ENCODE peak calls at places on chromosomes 4 and X, in ten cellular contexts. One of them, this sample, is unnamed.

GRCh38 chr4:1459664-1460511 is 53.6 kb upstream of the NKX1-1 start:
- DNase-seq in stimulated activated CD4-positive, alpha-beta T cell treated with anti-CD3 and anti-CD28 coated beads, Interleukin-2, amount 100 ng/mL, for 48 hours: no peak
- DNase-seq in memory B cell: no peak
- DNase-seq in activated CD8-positive, alpha-beta T cell treated with anti-CD3 and anti-CD28 coated beads for 36 hours: no peak
- DNase-seq in endodermal cell: peak
- DNase-seq in lung: no peak
- DNase-seq in GM23248: no peak
- DNase-seq in WTC11: no peak
- DNase-seq in T-cell: no peak
- DNase-seq in activated T-cell treated with anti-CD3 and anti-CD28 coated beads, Interleukin-2, amount 50 U/mL, for 4 hours: no peak
- DNase-seq in this sample: no peak

GRCh38 chrX:8179653-8180052 is 8.6 kb upstream of the VCX2 start:
- DNase-seq in stimulated activated CD4-positive, alpha-beta T cell treated with anti-CD3 and anti-CD28 coated beads, Interleukin-2, amount 100 ng/mL, for 48 hours: no peak
- DNase-seq in memory B cell: no peak
- DNase-seq in activated CD8-positive, alpha-beta T cell treated with anti-CD3 and anti-CD28 coated beads for 36 hours: no peak
- DNase-seq in endodermal cell: no peak
- DNase-seq in lung: no peak
- DNase-seq in GM23248: no peak
- DNase-seq in WTC11: no peak
- DNase-seq in T-cell: no peak
- DNase-seq in activated T-cell treated with anti-CD3 and anti-CD28 coated beads, Interleukin-2, amount 50 U/mL, for 4 hours: no peak
- DNase-seq in this sample: no peak

GRCh38 chr4:57492479-57492878 is 382.3 kb upstream of the IGFBP7 start:
- DNase-seq in stimulated activated CD4-positive, alpha-beta T cell treated with anti-CD3 and anti-CD28 coated beads, Interleukin-2, amount 100 ng/mL, for 48 hours: no peak
- DNase-seq in memory B cell: no peak
- DNase-seq in activated CD8-positive, alpha-beta T cell treated with anti-CD3 and anti-CD28 coated beads for 36 hours: no peak
- DNase-seq in endodermal cell: no peak
- DNase-seq in lung: no peak
- DNase-seq in GM23248: no peak
- DNase-seq in WTC11: no peak
- DNase-seq in T-cell: no peak
- DNase-seq in activated T-cell treated with anti-CD3 and anti-CD28 coated beads, Interleukin-2, amount 50 U/mL, for 4 hours: no peak
- DNase-seq in this sample: no peak

GRCh38 chrX:9905288-9905687 is 61.9 kb upstream of the CLDN34 start:
- DNase-seq in stimulated activated CD4-positive, alpha-beta T cell treated with anti-CD3 and anti-CD28 coated beads, Interleukin-2, amount 100 ng/mL, for 48 hours: no peak
- DNase-seq in memory B cell: no peak
- DNase-seq in activated CD8-positive, alpha-beta T cell treated with anti-CD3 and anti-CD28 coated beads for 36 hours: no peak
- DNase-seq in endodermal cell: no peak
- DNase-seq in lung: no peak
- DNase-seq in GM23248: peak
- DNase-seq in WTC11: no peak
- DNase-seq in T-cell: no peak
- DNase-seq in activated T-cell treated with anti-CD3 and anti-CD28 coated beads, Interleukin-2, amount 50 U/mL, for 4 hours: no peak
- DNase-seq in this sample: no peak

GRCh38 chr4:156779046-156779445 is 192.6 kb downstream of the PDGFC start:
- DNase-seq in stimulated activated CD4-positive, alpha-beta T cell treated with anti-CD3 and anti-CD28 coated beads, Interleukin-2, amount 100 ng/mL, for 48 hours: no peak
- DNase-seq in memory B cell: no peak
- DNase-seq in activated CD8-positive, alpha-beta T cell treated with anti-CD3 and anti-CD28 coated beads for 36 hours: no peak
- DNase-seq in endodermal cell: no peak
- DNase-seq in lung: no peak
- DNase-seq in GM23248: peak
- DNase-seq in WTC11: no peak
- DNase-seq in T-cell: no peak
- DNase-seq in activated T-cell treated with anti-CD3 and anti-CD28 coated beads, Interleukin-2, amount 50 U/mL, for 4 hours: no peak
- DNase-seq in this sample: no peak

GRCh38 chr4:139188648-139189416 is 11.8 kb upstream of the ELF2 start:
- DNase-seq in stimulated activated CD4-positive, alpha-beta T cell treated with anti-CD3 and anti-CD28 coated beads, Interleukin-2, amount 100 ng/mL, for 48 hours: no peak
- DNase-seq in memory B cell: no peak
- DNase-seq in activated CD8-positive, alpha-beta T cell treated with anti-CD3 and anti-CD28 coated beads for 36 hours: no peak
- DNase-seq in endodermal cell: peak
- DNase-seq in lung: no peak
- DNase-seq in GM23248: no peak
- DNase-seq in WTC11: no peak
- DNase-seq in T-cell: no peak
- DNase-seq in activated T-cell treated with anti-CD3 and anti-CD28 coated beads, Interleukin-2, amount 50 U/mL, for 4 hours: no peak
- DNase-seq in this sample: no peak

GRCh38 chrX:22952011-22952410 is 47.7 kb upstream of the DDX53 start:
- DNase-seq in stimulated activated CD4-positive, alpha-beta T cell treated with anti-CD3 and anti-CD28 coated beads, Interleukin-2, amount 100 ng/mL, for 48 hours: no peak
- DNase-seq in memory B cell: no peak
- DNase-seq in activated CD8-positive, alpha-beta T cell treated with anti-CD3 and anti-CD28 coated beads for 36 hours: no peak
- DNase-seq in endodermal cell: peak
- DNase-seq in lung: no peak
- DNase-seq in GM23248: no peak
- DNase-seq in WTC11: no peak
- DNase-seq in T-cell: no peak
- DNase-seq in activated T-cell treated with anti-CD3 and anti-CD28 coated beads, Interleukin-2, amount 50 U/mL, for 4 hours: no peak
- DNase-seq in this sample: no peak

GRCh38 chr4:121380448-121381147 is at the start of gene QRFPR:
- DNase-seq in stimulated activated CD4-positive, alpha-beta T cell treated with anti-CD3 and anti-CD28 coated beads, Interleukin-2, amount 100 ng/mL, for 48 hours: peak
- DNase-seq in memory B cell: no peak
- DNase-seq in activated CD8-positive, alpha-beta T cell treated with anti-CD3 and anti-CD28 coated beads for 36 hours: peak
- DNase-seq in endodermal cell: peak
- DNase-seq in lung: no peak
- DNase-seq in GM23248: peak
- DNase-seq in WTC11: peak
- DNase-seq in T-cell: no peak
- DNase-seq in activated T-cell treated with anti-CD3 and anti-CD28 coated beads, Interleukin-2, amount 50 U/mL, for 4 hours: no peak
- DNase-seq in this sample: no peak

GRCh38 chrX:12894074-12894691 is 12.2 kb upstream of the TLR8 start:
- DNase-seq in stimulated activated CD4-positive, alpha-beta T cell treated with anti-CD3 and anti-CD28 coated beads, Interleukin-2, amount 100 ng/mL, for 48 hours: peak
- DNase-seq in memory B cell: peak
- DNase-seq in activated CD8-positive, alpha-beta T cell treated with anti-CD3 and anti-CD28 coated beads for 36 hours: peak
- DNase-seq in endodermal cell: no peak
- DNase-seq in lung: no peak
- DNase-seq in GM23248: peak
- DNase-seq in WTC11: peak
- DNase-seq in T-cell: peak
- DNase-seq in activated T-cell treated with anti-CD3 and anti-CD28 coated beads, Interleukin-2, amount 50 U/mL, for 4 hours: peak
- DNase-seq in this sample: no peak

GRCh38 chrX:140273921-140274320 is 230.9 kb downstream of the SOX3 start:
- DNase-seq in stimulated activated CD4-positive, alpha-beta T cell treated with anti-CD3 and anti-CD28 coated beads, Interleukin-2, amount 100 ng/mL, for 48 hours: no peak
- DNase-seq in memory B cell: no peak
- DNase-seq in activated CD8-positive, alpha-beta T cell treated with anti-CD3 and anti-CD28 coated beads for 36 hours: no peak
- DNase-seq in endodermal cell: no peak
- DNase-seq in lung: no peak
- DNase-seq in GM23248: no peak
- DNase-seq in WTC11: no peak
- DNase-seq in T-cell: no peak
- DNase-seq in activated T-cell treated with anti-CD3 and anti-CD28 coated beads, Interleukin-2, amount 50 U/mL, for 4 hours: no peak
- DNase-seq in this sample: no peak

GRCh38 chr4:20565075-20565721 is 135.1 kb upstream of the PACRGL start:
- DNase-seq in stimulated activated CD4-positive, alpha-beta T cell treated with anti-CD3 and anti-CD28 coated beads, Interleukin-2, amount 100 ng/mL, for 48 hours: no peak
- DNase-seq in memory B cell: no peak
- DNase-seq in activated CD8-positive, alpha-beta T cell treated with anti-CD3 and anti-CD28 coated beads for 36 hours: no peak
- DNase-seq in endodermal cell: no peak
- DNase-seq in lung: no peak
- DNase-seq in GM23248: no peak
- DNase-seq in WTC11: no peak
- DNase-seq in T-cell: no peak
- DNase-seq in activated T-cell treated with anti-CD3 and anti-CD28 coated beads, Interleukin-2, amount 50 U/mL, for 4 hours: no peak
- DNase-seq in this sample: no peak

GRCh38 chrX:105865709-105866108 is 43.4 kb downstream of the NRK start:
- DNase-seq in stimulated activated CD4-positive, alpha-beta T cell treated with anti-CD3 and anti-CD28 coated beads, Interleukin-2, amount 100 ng/mL, for 48 hours: no peak
- DNase-seq in memory B cell: no peak
- DNase-seq in activated CD8-positive, alpha-beta T cell treated with anti-CD3 and anti-CD28 coated beads for 36 hours: no peak
- DNase-seq in endodermal cell: no peak
- DNase-seq in lung: no peak
- DNase-seq in GM23248: no peak
- DNase-seq in WTC11: no peak
- DNase-seq in T-cell: no peak
- DNase-seq in activated T-cell treated with anti-CD3 and anti-CD28 coated beads, Interleukin-2, amount 50 U/mL, for 4 hours: no peak
- DNase-seq in this sample: no peak

GRCh38 chr4:145278341-145279121 is 98.1 kb upstream of the OTUD4 start:
- DNase-seq in stimulated activated CD4-positive, alpha-beta T cell treated with anti-CD3 and anti-CD28 coated beads, Interleukin-2, amount 100 ng/mL, for 48 hours: no peak
- DNase-seq in memory B cell: no peak
- DNase-seq in activated CD8-positive, alpha-beta T cell treated with anti-CD3 and anti-CD28 coated beads for 36 hours: no peak
- DNase-seq in endodermal cell: no peak
- DNase-seq in lung: no peak
- DNase-seq in GM23248: peak
- DNase-seq in WTC11: no peak
- DNase-seq in T-cell: no peak
- DNase-seq in activated T-cell treated with anti-CD3 and anti-CD28 coated beads, Interleukin-2, amount 50 U/mL, for 4 hours: no peak
- DNase-seq in this sample: no peak

GRCh38 chrX:18702362-18703195 is 4.9 kb upstream of the PPEF1 start:
- DNase-seq in stimulated activated CD4-positive, alpha-beta T cell treated with anti-CD3 and anti-CD28 coated beads, Interleukin-2, amount 100 ng/mL, for 48 hours: no peak
- DNase-seq in memory B cell: no peak
- DNase-seq in activated CD8-positive, alpha-beta T cell treated with anti-CD3 and anti-CD28 coated beads for 36 hours: no peak
- DNase-seq in endodermal cell: no peak
- DNase-seq in lung: no peak
- DNase-seq in GM23248: peak
- DNase-seq in WTC11: no peak
- DNase-seq in T-cell: no peak
- DNase-seq in activated T-cell treated with anti-CD3 and anti-CD28 coated beads, Interleukin-2, amount 50 U/mL, for 4 hours: no peak
- DNase-seq in this sample: no peak

GRCh38 chr4:168589154-168589553 is 92.3 kb downstream of the PALLD start:
- DNase-seq in stimulated activated CD4-positive, alpha-beta T cell treated with anti-CD3 and anti-CD28 coated beads, Interleukin-2, amount 100 ng/mL, for 48 hours: no peak
- DNase-seq in memory B cell: no peak
- DNase-seq in activated CD8-positive, alpha-beta T cell treated with anti-CD3 and anti-CD28 coated beads for 36 hours: no peak
- DNase-seq in endodermal cell: no peak
- DNase-seq in lung: no peak
- DNase-seq in GM23248: peak
- DNase-seq in WTC11: no peak
- DNase-seq in T-cell: no peak
- DNase-seq in activated T-cell treated with anti-CD3 and anti-CD28 coated beads, Interleukin-2, amount 50 U/mL, for 4 hours: no peak
- DNase-seq in this sample: no peak

GRCh38 chr4:185122681-185123345 is 20.3 kb upstream of the SLC25A4 start:
- DNase-seq in stimulated activated CD4-positive, alpha-beta T cell treated with anti-CD3 and anti-CD28 coated beads, Interleukin-2, amount 100 ng/mL, for 48 hours: no peak
- DNase-seq in memory B cell: no peak
- DNase-seq in activated CD8-positive, alpha-beta T cell treated with anti-CD3 and anti-CD28 coated beads for 36 hours: no peak
- DNase-seq in endodermal cell: no peak
- DNase-seq in lung: no peak
- DNase-seq in GM23248: no peak
- DNase-seq in WTC11: no peak
- DNase-seq in T-cell: no peak
- DNase-seq in activated T-cell treated with anti-CD3 and anti-CD28 coated beads, Interleukin-2, amount 50 U/mL, for 4 hours: no peak
- DNase-seq in this sample: no peak

GRCh38 chr4:1512738-1513660 is 106.8 kb upstream of the NKX1-1 start:
- DNase-seq in stimulated activated CD4-positive, alpha-beta T cell treated with anti-CD3 and anti-CD28 coated beads, Interleukin-2, amount 100 ng/mL, for 48 hours: peak
- DNase-seq in memory B cell: peak
- DNase-seq in activated CD8-positive, alpha-beta T cell treated with anti-CD3 and anti-CD28 coated beads for 36 hours: peak
- DNase-seq in endodermal cell: peak
- DNase-seq in lung: no peak
- DNase-seq in GM23248: peak
- DNase-seq in WTC11: peak
- DNase-seq in T-cell: no peak
- DNase-seq in activated T-cell treated with anti-CD3 and anti-CD28 coated beads, Interleukin-2, amount 50 U/mL, for 4 hours: peak
- DNase-seq in this sample: no peak

GRCh38 chr4:119299221-119300071 is 22.5 kb downstream of the FABP2 start:
- DNase-seq in stimulated activated CD4-positive, alpha-beta T cell treated with anti-CD3 and anti-CD28 coated beads, Interleukin-2, amount 100 ng/mL, for 48 hours: no peak
- DNase-seq in memory B cell: peak
- DNase-seq in activated CD8-positive, alpha-beta T cell treated with anti-CD3 and anti-CD28 coated beads for 36 hours: no peak
- DNase-seq in endodermal cell: peak
- DNase-seq in lung: no peak
- DNase-seq in GM23248: peak
- DNase-seq in WTC11: no peak
- DNase-seq in T-cell: no peak
- DNase-seq in activated T-cell treated with anti-CD3 and anti-CD28 coated beads, Interleukin-2, amount 50 U/mL, for 4 hours: no peak
- DNase-seq in this sample: no peak

GRCh38 chr4:125956281-125956680 is 641.5 kb downstream of the FAT4 start:
- DNase-seq in stimulated activated CD4-positive, alpha-beta T cell treated with anti-CD3 and anti-CD28 coated beads, Interleukin-2, amount 100 ng/mL, for 48 hours: no peak
- DNase-seq in memory B cell: no peak
- DNase-seq in activated CD8-positive, alpha-beta T cell treated with anti-CD3 and anti-CD28 coated beads for 36 hours: no peak
- DNase-seq in endodermal cell: no peak
- DNase-seq in lung: no peak
- DNase-seq in GM23248: no peak
- DNase-seq in WTC11: no peak
- DNase-seq in T-cell: no peak
- DNase-seq in activated T-cell treated with anti-CD3 and anti-CD28 coated beads, Interleukin-2, amount 50 U/mL, for 4 hours: no peak
- DNase-seq in this sample: no peak

GRCh38 chr4:180635276-180635675 is 1607.9 kb upstream of the TENM3 start:
- DNase-seq in stimulated activated CD4-positive, alpha-beta T cell treated with anti-CD3 and anti-CD28 coated beads, Interleukin-2, amount 100 ng/mL, for 48 hours: no peak
- DNase-seq in memory B cell: no peak
- DNase-seq in activated CD8-positive, alpha-beta T cell treated with anti-CD3 and anti-CD28 coated beads for 36 hours: no peak
- DNase-seq in endodermal cell: no peak
- DNase-seq in lung: no peak
- DNase-seq in GM23248: no peak
- DNase-seq in WTC11: peak
- DNase-seq in T-cell: no peak
- DNase-seq in activated T-cell treated with anti-CD3 and anti-CD28 coated beads, Interleukin-2, amount 50 U/mL, for 4 hours: no peak
- DNase-seq in this sample: no peak

GRCh38 chrX:68684291-68684918 is 36.9 kb downstream of the STARD8 start:
- DNase-seq in stimulated activated CD4-positive, alpha-beta T cell treated with anti-CD3 and anti-CD28 coated beads, Interleukin-2, amount 100 ng/mL, for 48 hours: no peak
- DNase-seq in memory B cell: no peak
- DNase-seq in activated CD8-positive, alpha-beta T cell treated with anti-CD3 and anti-CD28 coated beads for 36 hours: peak
- DNase-seq in endodermal cell: no peak
- DNase-seq in lung: no peak
- DNase-seq in GM23248: no peak
- DNase-seq in WTC11: peak
- DNase-seq in T-cell: no peak
- DNase-seq in activated T-cell treated with anti-CD3 and anti-CD28 coated beads, Interleukin-2, amount 50 U/mL, for 4 hours: no peak
- DNase-seq in this sample: no peak

GRCh38 chr4:147052361-147052760 is 106.7 kb upstream of the TTC29 start:
- DNase-seq in stimulated activated CD4-positive, alpha-beta T cell treated with anti-CD3 and anti-CD28 coated beads, Interleukin-2, amount 100 ng/mL, for 48 hours: no peak
- DNase-seq in memory B cell: no peak
- DNase-seq in activated CD8-positive, alpha-beta T cell treated with anti-CD3 and anti-CD28 coated beads for 36 hours: no peak
- DNase-seq in endodermal cell: no peak
- DNase-seq in lung: no peak
- DNase-seq in GM23248: no peak
- DNase-seq in WTC11: no peak
- DNase-seq in T-cell: no peak
- DNase-seq in activated T-cell treated with anti-CD3 and anti-CD28 coated beads, Interleukin-2, amount 50 U/mL, for 4 hours: no peak
- DNase-seq in this sample: no peak

GRCh38 chr4:143184217-143184502 is 557 bp upstream of the USP38 start:
- DNase-seq in stimulated activated CD4-positive, alpha-beta T cell treated with anti-CD3 and anti-CD28 coated beads, Interleukin-2, amount 100 ng/mL, for 48 hours: no peak
- DNase-seq in memory B cell: no peak
- DNase-seq in activated CD8-positive, alpha-beta T cell treated with anti-CD3 and anti-CD28 coated beads for 36 hours: no peak
- DNase-seq in endodermal cell: no peak
- DNase-seq in lung: no peak
- DNase-seq in GM23248: no peak
- DNase-seq in WTC11: no peak
- DNase-seq in T-cell: no peak
- DNase-seq in activated T-cell treated with anti-CD3 and anti-CD28 coated beads, Interleukin-2, amount 50 U/mL, for 4 hours: no peak
- DNase-seq in this sample: no peak

GRCh38 chr4:77193511-77194236 is 36.7 kb downstream of the CCNG2 start:
- DNase-seq in stimulated activated CD4-positive, alpha-beta T cell treated with anti-CD3 and anti-CD28 coated beads, Interleukin-2, amount 100 ng/mL, for 48 hours: peak
- DNase-seq in memory B cell: peak
- DNase-seq in activated CD8-positive, alpha-beta T cell treated with anti-CD3 and anti-CD28 coated beads for 36 hours: peak
- DNase-seq in endodermal cell: peak
- DNase-seq in lung: peak
- DNase-seq in GM23248: no peak
- DNase-seq in WTC11: peak
- DNase-seq in T-cell: peak
- DNase-seq in activated T-cell treated with anti-CD3 and anti-CD28 coated beads, Interleukin-2, amount 50 U/mL, for 4 hours: peak
- DNase-seq in this sample: peak

GRCh38 chr4:8113611-8114343 is 44.8 kb downstream of the ABLIM2 start:
- DNase-seq in stimulated activated CD4-positive, alpha-beta T cell treated with anti-CD3 and anti-CD28 coated beads, Interleukin-2, amount 100 ng/mL, for 48 hours: no peak
- DNase-seq in memory B cell: no peak
- DNase-seq in activated CD8-positive, alpha-beta T cell treated with anti-CD3 and anti-CD28 coated beads for 36 hours: no peak
- DNase-seq in endodermal cell: no peak
- DNase-seq in lung: no peak
- DNase-seq in GM23248: no peak
- DNase-seq in WTC11: no peak
- DNase-seq in T-cell: no peak
- DNase-seq in activated T-cell treated with anti-CD3 and anti-CD28 coated beads, Interleukin-2, amount 50 U/mL, for 4 hours: no peak
- DNase-seq in this sample: no peak

GRCh38 chr4:138348055-138348454 is 105.9 kb upstream of the SLC7A11 start:
- DNase-seq in stimulated activated CD4-positive, alpha-beta T cell treated with anti-CD3 and anti-CD28 coated beads, Interleukin-2, amount 100 ng/mL, for 48 hours: no peak
- DNase-seq in memory B cell: no peak
- DNase-seq in activated CD8-positive, alpha-beta T cell treated with anti-CD3 and anti-CD28 coated beads for 36 hours: peak
- DNase-seq in endodermal cell: no peak
- DNase-seq in lung: no peak
- DNase-seq in GM23248: peak
- DNase-seq in WTC11: no peak
- DNase-seq in T-cell: no peak
- DNase-seq in activated T-cell treated with anti-CD3 and anti-CD28 coated beads, Interleukin-2, amount 50 U/mL, for 4 hours: no peak
- DNase-seq in this sample: no peak

GRCh38 chr4:169410839-169411770 is 140.3 kb upstream of the SH3RF1 start:
- DNase-seq in stimulated activated CD4-positive, alpha-beta T cell treated with anti-CD3 and anti-CD28 coated beads, Interleukin-2, amount 100 ng/mL, for 48 hours: peak
- DNase-seq in memory B cell: peak
- DNase-seq in activated CD8-positive, alpha-beta T cell treated with anti-CD3 and anti-CD28 coated beads for 36 hours: peak
- DNase-seq in endodermal cell: peak
- DNase-seq in lung: no peak
- DNase-seq in GM23248: peak
- DNase-seq in WTC11: peak
- DNase-seq in T-cell: peak
- DNase-seq in activated T-cell treated with anti-CD3 and anti-CD28 coated beads, Interleukin-2, amount 50 U/mL, for 4 hours: peak
- DNase-seq in this sample: peak

GRCh38 chrX:121052122-121052521 is 4.7 kb downstream of the GLUD2 start:
- DNase-seq in stimulated activated CD4-positive, alpha-beta T cell treated with anti-CD3 and anti-CD28 coated beads, Interleukin-2, amount 100 ng/mL, for 48 hours: no peak
- DNase-seq in memory B cell: no peak
- DNase-seq in activated CD8-positive, alpha-beta T cell treated with anti-CD3 and anti-CD28 coated beads for 36 hours: no peak
- DNase-seq in endodermal cell: no peak
- DNase-seq in lung: no peak
- DNase-seq in GM23248: peak
- DNase-seq in WTC11: no peak
- DNase-seq in T-cell: no peak
- DNase-seq in activated T-cell treated with anti-CD3 and anti-CD28 coated beads, Interleukin-2, amount 50 U/mL, for 4 hours: no peak
- DNase-seq in this sample: no peak